ENCODE peak calls at places on chromosomes 4 and X, in nine cellular contexts. B is RPMI7951; A is dorsolateral prefrontal cortex; R is activated effector memory CD4-positive, alpha-beta T cell treated with anti-CD3 and anti-CD28 coated beads, Interleukin-2, amount 50 U/mL, for 16 hours; I is psoas muscle; Q is fibroblast of pulmonary artery; O is cardiac muscle cell; M is body of pancreas; X is fibroblast of lung. L is an unnamed sample.

GRCh38 chr4:165404080-165404479 is 25.3 kb downstream of the CPE start:
- DNase-seq in B (no peak), A (no peak), R (no peak), I (no peak), Q (no peak), O (no peak), M (no peak), X (no peak), L (no peak)

GRCh38 chr4:75634281-75634680 is 4.0 kb upstream of the CDKL2 start:
- DNase-seq in B (peak; percentile 58), A (no peak), R (no peak), I (no peak), Q (no peak), O (no peak), M (no peak), X (no peak), L (no peak)

GRCh38 chr4:185508162-185508561 is 27.1 kb downstream of the PDLIM3 start:
- DNase-seq in B (no peak), A (no peak), R (no peak), I (no peak), Q (no peak), O (no peak), M (no peak), X (no peak), L (peak; percentile 56)

GRCh38 chr4:98522603-98523395 is 135.6 kb downstream of the TSPAN5 start:
- DNase-seq in B (peak; percentile 60), A (no peak), R (no peak), I (no peak), Q (peak; percentile 83), O (peak; percentile 75), M (no peak), X (peak; percentile 85), L (no peak)

GRCh38 chrX:110509778-110510510 is 151.3 kb downstream of the RTL9 start:
- DNase-seq in B (peak; percentile 47), A (no peak), R (no peak), I (no peak), Q (peak; percentile 3), O (peak; percentile 1), M (no peak), X (no peak), L (no peak)

GRCh38 chr4:71537551-71538065 is 198.8 kb downstream of the SLC4A4 start:
- DNase-seq in B (no peak), A (no peak), R (no peak), I (no peak), Q (no peak), O (peak; percentile 11), M (no peak), X (no peak), L (no peak)

GRCh38 chr4:17490575-17491059 is 21.3 kb downstream of the QDPR start:
- DNase-seq in B (no peak), A (no peak), R (no peak), I (no peak), Q (no peak), O (no peak), M (peak; percentile 54), X (no peak), L (peak; percentile 92)

GRCh38 chr4:6763330-6763851 is 19.1 kb upstream of the KIAA0232 start:
- DNase-seq in B (peak; percentile 57), A (no peak), R (no peak), I (peak; percentile 2), Q (no peak), O (no peak), M (no peak), X (no peak), L (no peak)

GRCh38 chr4:186840771-186841301 is 117.2 kb upstream of the FAT1 start:
- DNase-seq in B (peak; percentile 69), A (no peak), R (no peak), I (peak; percentile 64), Q (no peak), O (no peak), M (no peak), X (no peak), L (no peak)

GRCh38 chr4:6193399-6193798 is 7.0 kb downstream of the JAKMIP1 start:
- DNase-seq in B (no peak), A (no peak), R (no peak), I (no peak), Q (no peak), O (no peak), M (no peak), X (no peak), L (no peak)

GRCh38 chr4:18568600-18568999 is 547.0 kb upstream of the LCORL start:
- DNase-seq in B (no peak), A (no peak), R (no peak), I (no peak), Q (no peak), O (peak; percentile 1), M (no peak), X (no peak), L (no peak)

GRCh38 chr4:123555500-123556273 is 159.1 kb downstream of the SPRY1 start:
- DNase-seq in B (peak; percentile 20), A (no peak), R (no peak), I (peak; percentile 88), Q (peak; percentile 98), O (peak; percentile 99), M (peak; percentile 97), X (peak; percentile 94), L (peak; percentile 95)

GRCh38 chr4:8274772-8275241 is 5.3 kb downstream of the HTRA3 start:
- DNase-seq in B (peak; percentile 76), A (peak; percentile 74), R (no peak), I (peak; percentile 95), Q (peak; percentile 95), O (peak; percentile 92), M (peak; percentile 55), X (peak; percentile 94), L (peak; percentile 60)

GRCh38 chr4:99404595-99405287 is 30.4 kb downstream of the ADH7 start:
- DNase-seq in B (peak; percentile 97), A (no peak), R (no peak), I (no peak), Q (peak; percentile 87), O (peak; percentile 90), M (no peak), X (peak; percentile 96), L (no peak)

GRCh38 chrX:39857780-39858179 is 240.0 kb downstream of the BCOR start:
- DNase-seq in B (peak; percentile 86), A (no peak), R (peak; percentile 69), I (no peak), Q (no peak), O (no peak), M (no peak), X (no peak), L (no peak)

GRCh38 chr4:146381263-146381872 is 140.4 kb downstream of the SLC10A7 start:
- DNase-seq in B (peak; percentile 16), A (no peak), R (no peak), I (no peak), Q (no peak), O (no peak), M (no peak), X (no peak), L (no peak)

GRCh38 chr4:15719506-15719905 is 16.6 kb downstream of the BST1 start:
- DNase-seq in B (no peak), A (no peak), R (no peak), I (no peak), Q (peak; percentile 69), O (peak; percentile 77), M (no peak), X (peak; percentile 65), L (no peak)

GRCh38 chr4:154566639-154567204 is 3.9 kb downstream of the FGB start:
- DNase-seq in B (no peak), A (no peak), R (no peak), I (no peak), Q (no peak), O (no peak), M (no peak), X (no peak), L (no peak)

GRCh38 chr4:4783847-4784246 is 75.6 kb upstream of the MSX1 start:
- DNase-seq in B (no peak), A (no peak), R (no peak), I (no peak), Q (no peak), O (no peak), M (no peak), X (no peak), L (no peak)

GRCh38 chrX:45172890-45173289 is 27.8 kb downstream of the DIPK2B start:
- DNase-seq in B (peak; percentile 51), A (no peak), R (no peak), I (no peak), Q (peak; percentile 18), O (peak; percentile 43), M (no peak), X (peak; percentile 58), L (no peak)

GRCh38 chrX:132409780-132410556 is 78.9 kb downstream of the MBNL3 start:
- DNase-seq in B (no peak), A (no peak), R (no peak), I (no peak), Q (no peak), O (no peak), M (no peak), X (no peak), L (no peak)

GRCh38 chrX:119004920-119005524 is 30.6 kb downstream of the LONRF3 start:
- DNase-seq in B (peak; percentile 23), A (no peak), R (peak; percentile 80), I (peak; percentile 74), Q (peak; percentile 51), O (peak; percentile 48), M (peak; percentile 60), X (peak; percentile 35), L (peak; percentile 45)

GRCh38 chr4:17554568-17554967 is 22.4 kb upstream of the LAP3 start:
- DNase-seq in B (no peak), A (no peak), R (no peak), I (no peak), Q (no peak), O (no peak), M (no peak), X (no peak), L (no peak)

GRCh38 chr4:73816814-73817213 is 19.7 kb upstream of the CXCL6 start:
- DNase-seq in B (peak; percentile 86), A (no peak), R (no peak), I (no peak), Q (peak; percentile 81), O (peak; percentile 88), M (no peak), X (peak; percentile 88), L (no peak)

GRCh38 chr4:143700420-143701352 is at the start of gene FREM3:
- DNase-seq in B (no peak), A (no peak), R (peak; percentile 66), I (peak; percentile 56), Q (peak; percentile 3), O (no peak), M (no peak), X (no peak), L (no peak)

GRCh38 chr4:11597506-11597905 is 168.8 kb upstream of the HS3ST1 start:
- DNase-seq in B (no peak), A (no peak), R (no peak), I (no peak), Q (no peak), O (no peak), M (no peak), X (no peak), L (no peak)

GRCh38 chrX:96692911-96693310 is 8.3 kb downstream of the DIAPH2 start:
- DNase-seq in B (no peak), A (no peak), R (no peak), I (no peak), Q (no peak), O (no peak), M (no peak), X (peak; percentile 57), L (no peak)

GRCh38 chrX:147838465-147839131 is 73.1 kb upstream of the FMR1 start:
- DNase-seq in B (no peak), A (no peak), R (no peak), I (no peak), Q (no peak), O (no peak), M (no peak), X (peak; percentile 0), L (no peak)

GRCh38 chrX:16797358-16797757 is 11.1 kb downstream of the TXLNG start:
- DNase-seq in B (peak; percentile 65), A (no peak), R (no peak), I (no peak), Q (peak; percentile 12), O (peak; percentile 31), M (no peak), X (peak; percentile 62), L (no peak)

GRCh38 chr4:27094785-27095184 is 234.1 kb downstream of the STIM2 start:
- DNase-seq in B (no peak), A (no peak), R (no peak), I (no peak), Q (no peak), O (no peak), M (peak; percentile 55), X (no peak), L (no peak)

GRCh38 chr4:145083891-145084640 is 13.9 kb downstream of the ANAPC10 start:
- DNase-seq in B (no peak), A (no peak), R (no peak), I (no peak), Q (no peak), O (no peak), M (no peak), X (no peak), L (no peak)